ENCODE peak calls at places on chromosomes 11 and 22, in seven cellular contexts. S is CD8-positive, alpha-beta T cell; L is brain microvascular endothelial cell; X is WERI-Rb-1; O is cardiac fibroblast; N is body of pancreas; T is IMR-90. A is an unnamed sample.

GRCh38 chr11:353315-353857 is 15.9 kb upstream of the B4GALNT4 start:
- DNase-seq in T (peak; percentile 77), O (peak; percentile 73), N (peak; percentile 89), X (no peak), L (peak; percentile 57), S (no peak), A (no peak)

GRCh38 chr22:43910178-43910695 is 13.4 kb upstream of the PNPLA3 start:
- DNase-seq in N (no peak), L (no peak), O (no peak), X (no peak), S (no peak), T (no peak), A (no peak)

GRCh38 chr11:27291302-27291889 is 71.6 kb downstream of the CCDC34 start:
- DNase-seq in T (no peak), L (no peak), O (peak; percentile 17), X (peak; percentile 38), S (no peak), N (peak; percentile 38), A (peak; percentile 34)

GRCh38 chr22:49303061-49303735 is 524.5 kb downstream of the BRD1 start:
- DNase-seq in O (no peak), N (no peak), S (no peak), X (no peak), L (no peak), T (no peak), A (no peak)

GRCh38 chr11:113690619-113691569 is 15.2 kb downstream of the TMPRSS5 start:
- DNase-seq in O (peak; percentile 71), N (peak; percentile 12), X (peak; percentile 51), T (peak; percentile 32), S (no peak), L (peak; percentile 69), A (peak; percentile 60)

GRCh38 chr22:24305260-24305692 is 34.6 kb downstream of the SPECC1L start:
- DNase-seq in S (no peak), T (peak; percentile 4), N (no peak), L (peak; percentile 51), O (peak; percentile 81), X (no peak), A (no peak)

GRCh38 chr11:134634897-134635831 is 223.1 kb upstream of the B3GAT1 start:
- DNase-seq in T (no peak), S (no peak), N (no peak), L (no peak), X (peak; percentile 19), O (no peak), A (peak; percentile 42)

GRCh38 chr22:42217019-42217751 is 53.3 kb downstream of the TCF20 start:
- DNase-seq in O (no peak), S (no peak), T (peak; percentile 55), N (no peak), L (no peak), X (no peak), A (no peak)

GRCh38 chr22:50503475-50504145 is 3.9 kb downstream of the LMF2 start:
- DNase-seq in S (no peak), T (no peak), O (no peak), N (no peak), L (no peak), X (no peak), A (peak; percentile 31)

GRCh38 chr11:66051371-66051765 is 796 bp upstream of the SF3B2 start:
- DNase-seq in T (no peak), S (no peak), N (no peak), X (no peak), O (no peak), L (no peak), A (no peak)

GRCh38 chr11:66052664-66052982 is 459 bp downstream of the SF3B2 start:
- DNase-seq in X (no peak), S (no peak), O (no peak), T (no peak), N (no peak), L (no peak), A (no peak)

GRCh38 chr11:66056541-66056940 is 4.4 kb downstream of the SF3B2 start:
- DNase-seq in X (no peak), N (no peak), O (no peak), L (no peak), S (no peak), T (no peak), A (no peak)

GRCh38 chr11:66051766-66052663 is at the start of gene SF3B2:
- DNase-seq in L (peak; percentile 97), O (peak; percentile 98), S (peak; percentile 93), X (peak; percentile 98), T (peak; percentile 98), N (peak; percentile 99), A (peak; percentile 99)

DNA sequence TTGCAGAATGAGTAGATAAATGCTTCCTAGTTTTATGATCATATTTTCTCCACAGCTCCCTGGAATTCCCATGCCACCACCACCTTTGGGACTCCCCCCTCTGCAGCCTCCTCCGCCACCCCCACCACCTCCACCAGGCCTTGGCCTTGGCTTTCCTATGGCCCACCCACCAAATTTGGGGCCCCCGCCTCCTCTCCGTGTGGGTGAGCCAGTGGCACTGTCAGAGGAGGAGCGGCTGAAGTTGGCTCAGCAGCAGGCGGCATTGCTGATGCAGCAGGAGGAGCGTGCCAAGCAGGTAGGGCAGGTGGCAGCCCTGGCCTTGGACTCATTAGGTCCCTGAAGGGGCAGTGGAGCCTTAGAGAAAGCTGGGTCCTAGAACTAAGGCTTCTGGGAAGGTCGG is 2.9 kb downstream of the SF3B2 start:
- DNase-seq in O (no peak), N (no peak), T (no peak), S (no peak), L (no peak), X (no peak), A (no peak)
- H3K4me3 ChIP-seq in O (no peak overlapping the region), N (no peak overlapping the region), T (no peak overlapping the region), S (no peak overlapping the region), L (no peak overlapping the region), X (no peak overlapping the region), A (no peak overlapping the region)

DNA sequence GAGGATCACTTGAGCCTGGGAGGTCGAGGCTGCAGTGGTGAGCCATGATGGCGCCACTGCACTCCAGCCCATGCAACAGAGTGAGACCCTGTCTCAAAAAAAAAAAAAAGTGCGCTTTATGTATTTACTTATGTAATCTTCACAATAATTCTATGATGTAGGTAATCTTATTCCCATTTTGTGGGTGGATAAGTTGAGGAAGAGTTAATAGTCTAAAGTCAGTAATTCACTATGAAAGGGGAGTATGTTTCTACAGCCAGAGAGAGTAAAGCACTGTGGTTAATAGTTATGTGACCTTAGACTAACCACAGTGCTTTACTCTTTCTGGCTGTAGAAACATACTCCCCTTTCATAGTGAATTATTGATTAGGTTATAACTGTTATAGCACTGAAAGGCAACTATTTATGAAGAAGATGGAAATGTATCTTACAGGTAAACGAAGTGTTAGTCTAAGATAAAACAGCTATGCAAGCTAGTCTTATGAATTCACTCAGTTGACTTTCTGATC is 11.9 kb downstream of the CTR9 start:
- DNase-seq in N (no peak), X (no peak), S (no peak), O (no peak), L (no peak), T (no peak), A (no peak)
- TF ChIP-seq CTCF in N (no peak), X (no peak), S (no peak), O (no peak), L (no peak), T (no peak), A (no peak)

GRCh38 chr11:9460322-9461067 is at the start of gene ZNF143:
- DNase-seq in O (peak; percentile 100), L (peak; percentile 100), T (peak; percentile 100), N (peak; percentile 100), X (peak; percentile 100), S (peak; percentile 100), A (peak; percentile 100)

GRCh38 chr11:9462172-9462799 is 1.5 kb downstream of the ZNF143 start:
- DNase-seq in O (peak; percentile 40), X (no peak), T (peak; percentile 25), N (no peak), L (no peak), S (no peak), A (no peak)

GRCh38 chr11:9461760-9462134 is 935 bp downstream of the ZNF143 start:
- DNase-seq in X (no peak), L (peak; percentile 22), N (no peak), S (no peak), O (peak; percentile 43), T (peak; percentile 15), A (no peak)

GRCh38 chr11:9461068-9461759 is 402 bp downstream of the ZNF143 start:
- DNase-seq in S (peak; percentile 68), X (peak; percentile 89), L (peak; percentile 75), T (peak; percentile 86), N (peak; percentile 90), O (peak; percentile 94), A (peak; percentile 92)

GRCh38 chr11:9462806-9463537 is 2.2 kb downstream of the ZNF143 start:
- DNase-seq in L (no peak), T (no peak), N (no peak), O (peak; percentile 41), S (no peak), X (no peak), A (no peak)
- H3K4me3 ChIP-seq in L (no peak overlapping the region), T (no peak overlapping the region), N (no peak overlapping the region), O (no peak overlapping the region), S (no peak overlapping the region), X (no peak overlapping the region), A (no peak overlapping the region)

GRCh38 chr22:45868586-45869443 is 108.1 kb downstream of the WNT7B start:
- DNase-seq in O (no peak), S (no peak), X (no peak), L (no peak), N (no peak), T (no peak), A (no peak)

GRCh38 chr22:45865561-45866397 is 111.2 kb downstream of the WNT7B start:
- DNase-seq in L (no peak), S (no peak), X (no peak), T (no peak), N (no peak), O (no peak), A (no peak)

GRCh38 chr22:45866398-45867117 is 110.4 kb downstream of the WNT7B start:
- DNase-seq in N (no peak), X (no peak), L (no peak), O (no peak), S (no peak), T (no peak), A (no peak)

GRCh38 chr22:45867906-45868555 is 108.9 kb downstream of the WNT7B start:
- DNase-seq in X (no peak), S (no peak), O (no peak), T (no peak), L (no peak), N (no peak), A (no peak)

DNA sequence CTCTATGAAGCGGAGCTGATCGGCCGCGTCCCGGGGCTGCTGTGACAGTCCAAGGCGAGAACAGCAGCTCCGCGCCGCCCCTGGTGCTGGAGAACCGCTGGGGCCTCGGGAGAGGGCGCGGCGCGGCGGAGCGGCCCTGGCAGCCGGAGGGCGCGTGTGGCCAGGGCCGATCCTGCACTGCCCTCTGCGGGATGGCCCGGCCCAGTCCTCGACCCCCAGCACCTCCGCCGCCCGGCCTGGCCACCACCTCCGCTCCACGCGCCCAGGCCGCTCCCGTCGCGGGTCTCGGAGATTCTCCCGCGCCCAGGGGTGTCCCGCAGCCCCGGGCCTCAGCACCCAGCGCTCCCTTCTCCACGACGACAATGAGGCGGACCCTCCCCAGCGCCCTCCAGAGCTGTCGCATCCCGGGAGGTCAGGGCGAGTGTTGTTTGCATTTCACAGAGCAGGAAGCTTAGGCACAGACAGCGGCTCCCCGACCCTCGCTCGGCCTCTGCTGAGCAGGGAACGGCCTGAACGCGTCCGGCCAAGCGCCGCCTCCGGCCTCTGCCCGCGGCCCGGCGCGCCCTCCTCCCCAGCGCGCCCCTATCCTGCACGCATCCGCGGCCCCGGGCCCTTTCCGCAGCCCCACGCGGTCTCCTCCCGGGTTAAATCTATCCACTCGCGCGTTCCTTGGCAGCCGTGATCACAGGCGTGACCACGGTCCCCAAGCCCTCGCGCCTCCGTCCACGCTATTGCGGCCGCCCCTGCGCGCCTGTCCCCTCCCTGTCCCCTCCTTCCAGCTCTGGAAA is 109.7 kb downstream of the WNT7B start:
- DNase-seq in L (no peak), S (no peak), X (no peak), O (peak; percentile 41), T (no peak), N (no peak), A (no peak)
- TF ChIP-seq CTCF in L (no peak), S (no peak), X (peak; percentile 29), O (no peak), T (peak; percentile 40), N (peak; percentile 8), A (no peak)

A was measured in Caco-2.